ENCODE peak calls at places on chromosomes 5 and 9, in five cellular contexts. I is heart left ventricle, J is uterus, N is ovary, L is Peyer's patch. B is an unnamed sample.

GRCh38 chr9:17519761-17520160 is 59.1 kb upstream of the SH3GL2 start:
- DNase-seq in I (no peak), L (no peak), J (no peak), N (no peak), B (no peak)

GRCh38 chr5:62937661-62938558 is 359.3 kb downstream of the LRRC70 start:
- DNase-seq in J (no peak), I (no peak), L (no peak), N (no peak), B (no peak)

GRCh38 chr5:66406761-66407289 is 189.4 kb upstream of the MAST4 start:
- DNase-seq in I (no peak), J (no peak), L (no peak), N (no peak), B (no peak)

GRCh38 chr9:134991808-134992754 is 74.4 kb upstream of the FCN1 start:
- DNase-seq in J (no peak), L (no peak), I (no peak), N (no peak), B (peak; percentile 47)

GRCh38 chr5:150245111-150245789 is 44.3 kb downstream of the CAMK2A start:
- DNase-seq in L (no peak), N (peak; percentile 52), I (peak; percentile 77), J (peak; percentile 73), B (no peak)

GRCh38 chr9:98867434-98868168 is 60.1 kb downstream of the GALNT12 start:
- DNase-seq in L (peak; percentile 73), J (peak; percentile 89), I (peak; percentile 87), N (peak; percentile 71), B (peak; percentile 83)

GRCh38 chr9:97504381-97505216 is 3.1 kb downstream of the TMOD1 start:
- DNase-seq in N (no peak), J (peak; percentile 46), I (peak; percentile 9), L (no peak), B (no peak)

GRCh38 chr9:23322392-23322791 is 503.6 kb downstream of the ELAVL2 start:
- DNase-seq in I (no peak), J (no peak), L (no peak), N (no peak), B (no peak)

GRCh38 chr9:35771079-35771441 is 17.0 kb upstream of the MSMP start:
- DNase-seq in N (no peak), L (no peak), I (peak; percentile 36), J (no peak), B (no peak)

GRCh38 chr9:129849901-129850300 is 14.6 kb downstream of the USP20 start:
- DNase-seq in I (no peak), L (no peak), J (no peak), N (no peak), B (no peak)

GRCh38 chr5:172527559-172527958 is 73.2 kb upstream of the SH3PXD2B start:
- DNase-seq in N (no peak), J (no peak), L (no peak), I (no peak), B (no peak)

GRCh38 chr5:93221773-93222172 is 359.2 kb downstream of the NR2F1-AS1 start:
- DNase-seq in I (no peak), L (no peak), N (no peak), J (no peak), B (no peak)

GRCh38 chr5:140342896-140343295 is 3.5 kb downstream of the HBEGF start:
- DNase-seq in J (no peak), L (no peak), N (no peak), I (no peak), B (no peak)

GRCh38 chr5:79513519-79514390 is at the start of gene HOMER1:
- DNase-seq in J (peak; percentile 83), I (peak; percentile 87), L (peak; percentile 84), N (peak; percentile 89), B (peak; percentile 85)

GRCh38 chr5:71887680-71888079 is 168.6 kb downstream of the CARTPT start:
- DNase-seq in J (no peak), I (no peak), L (no peak), N (no peak), B (no peak)

GRCh38 chr5:78724061-78724460 is 75.5 kb upstream of the LHFPL2 start:
- DNase-seq in N (no peak), J (no peak), L (no peak), I (no peak), B (no peak)

GRCh38 chr9:91832322-91832721 is 117.7 kb downstream of the ROR2 start:
- DNase-seq in I (no peak), N (no peak), L (no peak), J (no peak), B (peak; percentile 60)

GRCh38 chr5:1468247-1468612 is 23.0 kb upstream of the SLC6A3 start:
- DNase-seq in L (peak; percentile 58), J (no peak), I (no peak), N (no peak), B (no peak)

DNA sequence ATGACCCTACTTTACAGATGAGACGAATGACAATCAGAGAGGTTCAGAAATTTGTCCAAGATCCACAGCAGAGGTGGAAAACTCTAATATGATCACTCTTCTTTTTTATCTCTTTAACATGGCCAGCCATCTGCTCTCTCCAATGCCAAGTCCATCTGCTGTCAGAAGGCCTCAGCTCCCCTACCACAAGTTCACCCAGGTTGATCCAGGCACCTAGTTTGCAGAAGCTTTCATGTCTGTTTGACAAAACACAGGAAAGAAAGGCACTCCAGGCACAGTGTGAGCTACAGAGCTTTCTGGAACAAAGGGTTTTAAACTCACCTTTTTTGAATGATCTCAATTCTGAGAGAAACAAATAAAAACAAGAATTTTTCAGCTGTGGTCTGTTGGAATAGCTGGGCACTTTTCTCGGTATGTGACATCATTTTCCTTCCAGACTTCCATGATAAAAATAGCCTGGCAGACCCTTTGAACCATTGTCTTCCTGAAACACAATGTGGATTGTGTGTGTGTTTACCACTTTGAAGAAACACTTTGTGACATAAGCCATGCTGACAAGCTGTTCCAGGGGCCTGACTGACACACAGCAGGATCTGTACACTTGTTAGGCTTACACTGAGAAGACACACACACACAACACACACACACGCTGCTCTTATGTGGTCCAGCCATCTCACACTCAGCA is 214.3 kb downstream of the AGTPBP1 start:
- DNase-seq in I (no peak), L (no peak), N (no peak), J (no peak), B (no peak)
- TF ChIP-seq POLR2A in I (no peak), L (no peak), N (no peak), J (peak; percentile 22), B (no peak)

DNA sequence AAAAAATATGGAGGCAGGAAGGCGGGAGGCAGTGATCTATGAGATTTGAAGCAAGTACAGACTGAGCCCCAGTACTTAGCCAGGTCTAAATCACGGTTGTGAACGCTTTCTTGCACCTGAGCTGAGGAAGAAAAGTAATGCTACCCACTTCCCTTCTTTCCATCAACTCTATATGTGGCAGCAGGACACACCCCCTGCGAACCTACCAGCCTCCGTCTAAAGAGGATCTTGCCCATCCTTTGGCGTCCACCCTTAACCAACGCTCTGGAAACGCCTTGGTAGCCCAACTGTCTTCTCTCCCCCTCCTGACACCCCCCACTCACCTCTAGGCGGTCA is 545 bp downstream of the HMGCS1 start:
- DNase-seq in I (no peak), J (no peak), N (no peak), L (no peak), B (no peak)
- H3K36me3 ChIP-seq in I (no peaks in the 10 kb centered on the region), J (no peaks in the 10 kb centered on the region), N (no peaks in the 10 kb centered on the region), L (no peaks in the 10 kb centered on the region), B (no peaks in the 10 kb centered on the region)

GRCh38 chr5:113294341-113295110 is 140.3 kb downstream of the TSSK1B start:
- DNase-seq in J (peak; percentile 94), L (peak; percentile 91), I (peak; percentile 94), N (peak; percentile 97), B (peak; percentile 94)
- TF ChIP-seq POLR2A in J (peak; percentile 80), L (peak; percentile 54), I (peak; percentile 94), N (peak; percentile 76), B (peak; percentile 44)

DNA sequence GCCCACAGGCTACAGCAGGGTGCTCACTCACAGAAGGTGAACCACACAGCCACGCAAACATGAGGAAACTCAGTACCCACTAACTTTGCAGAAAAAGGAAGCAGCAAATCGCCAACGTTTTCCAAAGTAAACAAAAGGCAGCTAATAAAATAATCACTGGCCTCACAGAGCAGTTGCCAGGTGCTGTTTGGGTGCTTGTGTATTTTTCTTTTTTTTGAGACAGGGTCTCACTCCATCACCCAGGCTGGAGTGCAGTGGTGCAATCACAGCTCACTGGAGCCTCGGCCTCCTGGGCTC is 3.8 kb downstream of the SNAPC4 start:
- DNase-seq in L (no peak), I (no peak), J (no peak), N (no peak), B (no peak)
- H3K36me3 ChIP-seq in L (no peaks in the 10 kb centered on the region), I (no peaks in the 10 kb centered on the region), J (no peaks in the 10 kb centered on the region), N (no peaks in the 10 kb centered on the region), B (peaks cover 65% of the 10 kb centered on the region)

DNA sequence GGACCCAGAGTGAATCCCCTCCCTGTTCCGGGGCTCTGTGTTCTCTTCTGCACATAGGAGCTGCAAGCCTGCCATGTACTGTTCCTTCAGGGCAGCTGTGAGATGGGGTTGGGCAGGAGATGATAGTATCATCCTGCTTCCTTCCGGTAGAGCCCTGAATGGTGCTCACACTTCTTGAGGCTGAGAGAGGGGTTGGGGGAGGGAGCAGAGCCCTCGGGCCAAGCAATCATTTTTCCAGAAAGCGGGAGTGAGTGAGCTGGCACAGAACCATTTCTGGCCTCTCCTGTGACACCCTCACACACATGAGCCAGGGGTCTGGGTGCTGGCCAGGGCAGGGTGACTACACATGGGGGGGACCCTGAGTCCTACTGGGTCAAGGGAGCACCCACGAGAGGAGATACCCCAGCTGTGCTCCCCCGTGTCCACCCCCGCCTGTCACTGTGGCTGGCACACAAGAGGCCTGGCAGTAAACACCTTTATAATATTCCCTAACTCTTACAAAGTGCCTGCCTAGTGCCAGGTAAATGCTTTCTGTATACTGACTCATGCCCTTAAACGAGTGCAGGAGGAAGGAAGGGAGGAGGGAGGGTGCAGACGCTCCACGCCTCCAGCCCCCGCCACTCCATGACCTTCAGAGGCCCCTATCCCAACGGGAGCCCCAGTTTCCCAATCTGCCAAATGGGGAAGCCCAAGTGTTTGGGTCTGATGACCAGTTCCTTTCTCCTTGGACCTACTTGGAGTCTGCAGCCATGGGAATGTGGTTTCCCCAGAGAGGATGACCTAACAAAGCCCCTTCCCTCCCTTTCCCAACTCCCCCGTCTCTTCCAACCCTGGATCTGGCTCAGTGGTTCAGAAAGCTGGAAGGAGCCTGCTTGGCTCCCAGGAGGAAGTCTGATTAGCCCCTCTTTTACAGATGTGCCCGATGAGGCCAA is 15.5 kb downstream of the AKNA start:
- DNase-seq in J (peak; percentile 74), I (no peak), N (no peak), L (peak; percentile 86), B (no peak)
- TF ChIP-seq POLR2A in J (no peak), I (no peak), N (no peak), L (peak; percentile 14), B (no peak)

GRCh38 chr9:115025721-115026120 is 92.2 kb downstream of the TNC start:
- DNase-seq in J (no peak), L (no peak), I (no peak), N (no peak), B (no peak)
- H3K36me3 ChIP-seq in J (no peaks in the 10 kb centered on the region), L (no peaks in the 10 kb centered on the region), I (no peaks in the 10 kb centered on the region), N (no peaks in the 10 kb centered on the region), B (no peaks in the 10 kb centered on the region)

B was measured in suprapubic skin.